ENCODE peak calls at places on chromosomes 4 and X, in seven cellular contexts. One of them, this sample, is unnamed.

GRCh38 chrX:150361777-150362351 is 1.3 kb upstream of the MAMLD1 start:
- DNase-seq in CD4-positive, alpha-beta T cell: no peak
- DNase-seq in IMR-90: peak
- DNase-seq in Peyer's patch: no peak
- DNase-seq in lung: peak
- DNase-seq in body of pancreas: peak
- DNase-seq in PC-3: peak
- DNase-seq in this sample: no peak

GRCh38 chrX:72394518-72395163 is 88.9 kb upstream of the CITED1 start:
- DNase-seq in lung: no peak
- DNase-seq in CD4-positive, alpha-beta T cell: no peak
- DNase-seq in PC-3: peak
- DNase-seq in IMR-90: peak
- DNase-seq in Peyer's patch: no peak
- DNase-seq in body of pancreas: no peak
- DNase-seq in this sample: no peak

GRCh38 chr4:179867300-179867878 is 2375.8 kb upstream of the TENM3 start:
- DNase-seq in PC-3: peak
- DNase-seq in Peyer's patch: peak
- DNase-seq in IMR-90: peak
- DNase-seq in body of pancreas: peak
- DNase-seq in CD4-positive, alpha-beta T cell: no peak
- DNase-seq in lung: peak
- DNase-seq in this sample: peak

GRCh38 chr4:2934077-2934812 is 29.0 kb downstream of the NOP14 start:
- DNase-seq in lung: peak
- DNase-seq in IMR-90: peak
- DNase-seq in PC-3: peak
- DNase-seq in body of pancreas: peak
- DNase-seq in Peyer's patch: peak
- DNase-seq in CD4-positive, alpha-beta T cell: peak
- DNase-seq in this sample: no peak

GRCh38 chrX:134547047-134547679 is 87.2 kb downstream of the HPRT1 start:
- DNase-seq in lung: no peak
- DNase-seq in IMR-90: peak
- DNase-seq in CD4-positive, alpha-beta T cell: no peak
- DNase-seq in Peyer's patch: no peak
- DNase-seq in PC-3: no peak
- DNase-seq in body of pancreas: no peak
- DNase-seq in this sample: no peak

GRCh38 chr4:6011686-6012085 is 6.5 kb downstream of the C4orf50 start:
- DNase-seq in lung: peak
- DNase-seq in PC-3: no peak
- DNase-seq in Peyer's patch: no peak
- DNase-seq in IMR-90: no peak
- DNase-seq in body of pancreas: peak
- DNase-seq in CD4-positive, alpha-beta T cell: no peak
- DNase-seq in this sample: no peak

GRCh38 chrX:41889317-41890025 is 33.9 kb downstream of the CASK start:
- DNase-seq in IMR-90: peak
- DNase-seq in body of pancreas: no peak
- DNase-seq in PC-3: peak
- DNase-seq in CD4-positive, alpha-beta T cell: no peak
- DNase-seq in Peyer's patch: no peak
- DNase-seq in lung: no peak
- DNase-seq in this sample: peak

GRCh38 chrX:12007881-12008280 is 130.4 kb upstream of the FRMPD4 start:
- DNase-seq in CD4-positive, alpha-beta T cell: no peak
- DNase-seq in IMR-90: peak
- DNase-seq in body of pancreas: no peak
- DNase-seq in Peyer's patch: no peak
- DNase-seq in PC-3: peak
- DNase-seq in lung: no peak
- DNase-seq in this sample: peak

GRCh38 chrX:150649096-150649870 is 43.9 kb upstream of the MTMR1 start:
- DNase-seq in CD4-positive, alpha-beta T cell: no peak
- DNase-seq in body of pancreas: no peak
- DNase-seq in IMR-90: peak
- DNase-seq in Peyer's patch: no peak
- DNase-seq in PC-3: peak
- DNase-seq in lung: no peak
- DNase-seq in this sample: no peak

GRCh38 chr4:184012937-184013336 is 107.8 kb downstream of the STOX2 start:
- DNase-seq in lung: no peak
- DNase-seq in IMR-90: no peak
- DNase-seq in Peyer's patch: no peak
- DNase-seq in body of pancreas: no peak
- DNase-seq in CD4-positive, alpha-beta T cell: no peak
- DNase-seq in PC-3: no peak
- DNase-seq in this sample: no peak

GRCh38 chr4:11409632-11410031 is 19.1 kb downstream of the HS3ST1 start:
- DNase-seq in IMR-90: no peak
- DNase-seq in Peyer's patch: no peak
- DNase-seq in lung: no peak
- DNase-seq in CD4-positive, alpha-beta T cell: no peak
- DNase-seq in body of pancreas: no peak
- DNase-seq in PC-3: no peak
- DNase-seq in this sample: no peak

GRCh38 chrX:50448565-50448964 is 22.1 kb downstream of the DGKK start:
- DNase-seq in IMR-90: peak
- DNase-seq in Peyer's patch: no peak
- DNase-seq in PC-3: peak
- DNase-seq in lung: no peak
- DNase-seq in CD4-positive, alpha-beta T cell: no peak
- DNase-seq in body of pancreas: no peak
- DNase-seq in this sample: peak

GRCh38 chr4:2289311-2289954 is 27.5 kb upstream of the MXD4 start:
- DNase-seq in Peyer's patch: peak
- DNase-seq in CD4-positive, alpha-beta T cell: no peak
- DNase-seq in body of pancreas: peak
- DNase-seq in lung: no peak
- DNase-seq in IMR-90: no peak
- DNase-seq in PC-3: no peak
- DNase-seq in this sample: no peak

GRCh38 chr4:141501395-141501794 is 135.0 kb upstream of the IL15 start:
- DNase-seq in lung: no peak
- DNase-seq in CD4-positive, alpha-beta T cell: no peak
- DNase-seq in Peyer's patch: no peak
- DNase-seq in body of pancreas: no peak
- DNase-seq in IMR-90: peak
- DNase-seq in PC-3: no peak
- DNase-seq in this sample: no peak

GRCh38 chr4:6983500-6984142 is 59.6 kb upstream of the TADA2B start:
- DNase-seq in IMR-90: no peak
- DNase-seq in Peyer's patch: no peak
- DNase-seq in CD4-positive, alpha-beta T cell: no peak
- DNase-seq in PC-3: no peak
- DNase-seq in lung: no peak
- DNase-seq in body of pancreas: no peak
- DNase-seq in this sample: no peak

GRCh38 chrX:74351760-74352159 is 47.8 kb downstream of the ZCCHC13 start:
- DNase-seq in CD4-positive, alpha-beta T cell: no peak
- DNase-seq in lung: no peak
- DNase-seq in PC-3: no peak
- DNase-seq in body of pancreas: no peak
- DNase-seq in IMR-90: peak
- DNase-seq in Peyer's patch: no peak
- DNase-seq in this sample: no peak

GRCh38 chr4:121112530-121112929 is 40.2 kb upstream of the NDNF start:
- DNase-seq in PC-3: no peak
- DNase-seq in CD4-positive, alpha-beta T cell: no peak
- DNase-seq in lung: no peak
- DNase-seq in IMR-90: no peak
- DNase-seq in Peyer's patch: no peak
- DNase-seq in body of pancreas: no peak
- DNase-seq in this sample: no peak

GRCh38 chr4:47641755-47642154 is 156.7 kb downstream of the ATP10D start:
- DNase-seq in body of pancreas: no peak
- DNase-seq in CD4-positive, alpha-beta T cell: no peak
- DNase-seq in Peyer's patch: no peak
- DNase-seq in PC-3: no peak
- DNase-seq in IMR-90: peak
- DNase-seq in lung: no peak
- DNase-seq in this sample: no peak

GRCh38 chrX:53631156-53631555 is 55.4 kb downstream of the HUWE1 start:
- DNase-seq in CD4-positive, alpha-beta T cell: no peak
- DNase-seq in lung: no peak
- DNase-seq in PC-3: no peak
- DNase-seq in Peyer's patch: no peak
- DNase-seq in IMR-90: peak
- DNase-seq in body of pancreas: no peak
- DNase-seq in this sample: no peak

GRCh38 chrX:10496345-10496965 is 123.9 kb downstream of the MID1 start:
- DNase-seq in lung: no peak
- DNase-seq in Peyer's patch: no peak
- DNase-seq in IMR-90: peak
- DNase-seq in CD4-positive, alpha-beta T cell: no peak
- DNase-seq in PC-3: no peak
- DNase-seq in body of pancreas: no peak
- DNase-seq in this sample: no peak

GRCh38 chr4:184328022-184328736 is 110.5 kb upstream of the ENPP6 start:
- DNase-seq in lung: no peak
- DNase-seq in PC-3: no peak
- DNase-seq in body of pancreas: no peak
- DNase-seq in IMR-90: no peak
- DNase-seq in Peyer's patch: no peak
- DNase-seq in CD4-positive, alpha-beta T cell: no peak
- DNase-seq in this sample: peak

GRCh38 chrX:22109442-22109841 is 77.3 kb downstream of the PHEX start:
- DNase-seq in IMR-90: peak
- DNase-seq in Peyer's patch: no peak
- DNase-seq in PC-3: peak
- DNase-seq in CD4-positive, alpha-beta T cell: no peak
- DNase-seq in body of pancreas: no peak
- DNase-seq in lung: no peak
- DNase-seq in this sample: peak

GRCh38 chr4:101356928-101357327 is 9.6 kb upstream of the PPP3CA start:
- DNase-seq in IMR-90: peak
- DNase-seq in CD4-positive, alpha-beta T cell: no peak
- DNase-seq in Peyer's patch: no peak
- DNase-seq in PC-3: peak
- DNase-seq in lung: no peak
- DNase-seq in body of pancreas: peak
- DNase-seq in this sample: peak

GRCh38 chrX:21166302-21166982 is 207.8 kb upstream of the CNKSR2 start:
- DNase-seq in PC-3: peak
- DNase-seq in body of pancreas: no peak
- DNase-seq in lung: no peak
- DNase-seq in Peyer's patch: no peak
- DNase-seq in CD4-positive, alpha-beta T cell: no peak
- DNase-seq in IMR-90: peak
- DNase-seq in this sample: no peak

GRCh38 chr4:106022454-106022853 is 127.2 kb downstream of the NPNT start:
- DNase-seq in CD4-positive, alpha-beta T cell: no peak
- DNase-seq in PC-3: no peak
- DNase-seq in Peyer's patch: no peak
- DNase-seq in body of pancreas: no peak
- DNase-seq in IMR-90: no peak
- DNase-seq in lung: no peak
- DNase-seq in this sample: no peak

GRCh38 chr4:12579172-12579571 is 905.0 kb downstream of the RAB28 start:
- DNase-seq in IMR-90: no peak
- DNase-seq in Peyer's patch: no peak
- DNase-seq in body of pancreas: no peak
- DNase-seq in lung: no peak
- DNase-seq in CD4-positive, alpha-beta T cell: no peak
- DNase-seq in PC-3: peak
- DNase-seq in this sample: no peak

GRCh38 chr4:41471672-41472071 is 66.3 kb upstream of the LIMCH1 start:
- DNase-seq in IMR-90: no peak
- DNase-seq in CD4-positive, alpha-beta T cell: no peak
- DNase-seq in Peyer's patch: no peak
- DNase-seq in body of pancreas: no peak
- DNase-seq in lung: no peak
- DNase-seq in PC-3: peak
- DNase-seq in this sample: no peak
- H3K27ac ChIP-seq in IMR-90: no peak
- H3K27ac ChIP-seq in CD4-positive, alpha-beta T cell: no peak
- H3K27ac ChIP-seq in Peyer's patch: no peak
- H3K27ac ChIP-seq in body of pancreas: no peak
- H3K27ac ChIP-seq in lung: no peak
- H3K27ac ChIP-seq in PC-3: peak
- H3K27ac ChIP-seq in this sample: no peak

GRCh38 chr4:74534936-74535335 is 90.0 kb downstream of the AREG start:
- DNase-seq in CD4-positive, alpha-beta T cell: no peak
- DNase-seq in IMR-90: no peak
- DNase-seq in PC-3: no peak
- DNase-seq in Peyer's patch: no peak
- DNase-seq in body of pancreas: no peak
- DNase-seq in lung: no peak
- DNase-seq in this sample: no peak

GRCh38 chr4:74537459-74537858 is 92.5 kb downstream of the AREG start:
- DNase-seq in CD4-positive, alpha-beta T cell: no peak
- DNase-seq in PC-3: no peak
- DNase-seq in lung: no peak
- DNase-seq in Peyer's patch: no peak
- DNase-seq in body of pancreas: no peak
- DNase-seq in IMR-90: no peak
- DNase-seq in this sample: no peak

GRCh38 chr4:74535471-74535870 is 90.5 kb downstream of the AREG start:
- DNase-seq in Peyer's patch: no peak
- DNase-seq in body of pancreas: no peak
- DNase-seq in CD4-positive, alpha-beta T cell: no peak
- DNase-seq in PC-3: no peak
- DNase-seq in IMR-90: no peak
- DNase-seq in lung: no peak
- DNase-seq in this sample: no peak

GRCh38 chr4:74534121-74534520 is 89.2 kb downstream of the AREG start:
- DNase-seq in IMR-90: no peak
- DNase-seq in lung: no peak
- DNase-seq in Peyer's patch: no peak
- DNase-seq in body of pancreas: no peak
- DNase-seq in PC-3: peak
- DNase-seq in CD4-positive, alpha-beta T cell: no peak
- DNase-seq in this sample: no peak

GRCh38 chr4:74536557-74536956 is 91.6 kb downstream of the AREG start:
- DNase-seq in IMR-90: no peak
- DNase-seq in body of pancreas: no peak
- DNase-seq in Peyer's patch: no peak
- DNase-seq in CD4-positive, alpha-beta T cell: no peak
- DNase-seq in PC-3: peak
- DNase-seq in lung: no peak
- DNase-seq in this sample: peak
- TF ChIP-seq CTCF in IMR-90: peak
- TF ChIP-seq CTCF in body of pancreas: no peak
- TF ChIP-seq CTCF in Peyer's patch: no peak
- TF ChIP-seq CTCF in CD4-positive, alpha-beta T cell: no peak
- TF ChIP-seq CTCF in PC-3: peak
- TF ChIP-seq CTCF in lung: no peak
- TF ChIP-seq CTCF in this sample: peak

GRCh38 chr4:159210975-159211374 is 108.1 kb downstream of the RAPGEF2 start:
- DNase-seq in PC-3: no peak
- DNase-seq in Peyer's patch: no peak
- DNase-seq in IMR-90: no peak
- DNase-seq in body of pancreas: no peak
- DNase-seq in CD4-positive, alpha-beta T cell: no peak
- DNase-seq in lung: no peak
- DNase-seq in this sample: no peak
- H3K27ac ChIP-seq in PC-3: no peak
- H3K27ac ChIP-seq in Peyer's patch: no peak
- H3K27ac ChIP-seq in IMR-90: no peak
- H3K27ac ChIP-seq in body of pancreas: no peak
- H3K27ac ChIP-seq in CD4-positive, alpha-beta T cell: no peak
- H3K27ac ChIP-seq in lung: peak
- H3K27ac ChIP-seq in this sample: no peak

GRCh38 chrX:323721-324628 is 5.4 kb upstream of the GTPBP6 start:
- DNase-seq in body of pancreas: no peak
- DNase-seq in CD4-positive, alpha-beta T cell: peak
- DNase-seq in IMR-90: peak
- DNase-seq in Peyer's patch: peak
- DNase-seq in PC-3: peak
- DNase-seq in lung: no peak
- DNase-seq in this sample: no peak
- TF ChIP-seq CTCF in body of pancreas: no peak
- TF ChIP-seq CTCF in CD4-positive, alpha-beta T cell: peak
- TF ChIP-seq CTCF in IMR-90: no peak
- TF ChIP-seq CTCF in Peyer's patch: no peak
- TF ChIP-seq CTCF in PC-3: no peak
- TF ChIP-seq CTCF in lung: no peak
- TF ChIP-seq CTCF in this sample: no peak

This sample was measured in RWPE1.